ENCODE peak calls at places on chromosomes 1 and 21, in nine cellular contexts. I, M, D, B, H, S, Z, G and Y are unnamed samples.

GRCh38 chr21:38056481-38056880 is 140.2 kb upstream of the KCNJ6 start:
- DNase-seq in I (no peak), S (no peak), H (no peak), G (no peak), Z (no peak), M (no peak), B (no peak), D (no peak), Y (no peak)

GRCh38 chr1:64941466-64942117 is 24.8 kb downstream of the JAK1 start:
- DNase-seq in M (no peak), Z (no peak), S (no peak), G (no peak), I (no peak), B (no peak), D (no peak), H (no peak), Y (no peak)

GRCh38 chr1:225567789-225568188 is 85.1 kb downstream of the ENAH start:
- DNase-seq in D (no peak), I (peak), H (peak), M (no peak), S (no peak), G (no peak), Z (no peak), B (no peak), Y (no peak)

GRCh38 chr1:161940866-161941591 is 82.6 kb downstream of the OLFML2B start:
- DNase-seq in H (no peak), G (no peak), B (peak), M (no peak), D (no peak), I (no peak), Z (no peak), S (no peak), Y (no peak)

GRCh38 chr1:6917067-6917466 is 131.8 kb downstream of the CAMTA1 start:
- DNase-seq in H (no peak), Z (no peak), G (no peak), M (peak), S (no peak), I (no peak), D (no peak), B (no peak), Y (no peak)

GRCh38 chr21:34078915-34079314 is 5.5 kb downstream of the MRPS6 start:
- DNase-seq in I (no peak), S (no peak), B (no peak), Z (no peak), G (no peak), M (no peak), H (no peak), D (no peak), Y (no peak)

GRCh38 chr1:55827350-55827749 is 612.2 kb upstream of the USP24 start:
- DNase-seq in B (peak), M (no peak), S (no peak), H (peak), D (peak), Z (no peak), G (no peak), I (no peak), Y (no peak)

GRCh38 chr1:7319196-7319595 is 451.9 kb upstream of the VAMP3 start:
- DNase-seq in M (no peak), I (no peak), D (no peak), Z (no peak), G (no peak), H (no peak), B (no peak), S (no peak), Y (no peak)

GRCh38 chr1:168913711-168914463 is 184.9 kb upstream of the DPT start:
- DNase-seq in G (no peak), H (no peak), Z (no peak), M (no peak), S (no peak), I (no peak), D (no peak), B (no peak), Y (no peak)

GRCh38 chr21:21715286-21715969 is 717.2 kb downstream of the NCAM2 start:
- DNase-seq in Z (no peak), B (peak), I (peak), D (peak), M (no peak), H (peak), S (no peak), G (no peak), Y (no peak)

GRCh38 chr1:72122099-72122893 is 160.0 kb downstream of the NEGR1 start:
- DNase-seq in S (no peak), M (no peak), I (no peak), G (no peak), D (no peak), Z (no peak), B (peak), H (no peak), Y (no peak)

GRCh38 chr1:30041741-30042437 is 681.5 kb downstream of the MATN1 start:
- DNase-seq in B (no peak), D (no peak), Z (no peak), I (no peak), H (no peak), S (no peak), G (no peak), M (no peak), Y (no peak)

GRCh38 chr1:99003911-99004269 is 771 bp downstream of the PLPPR5 start:
- DNase-seq in B (no peak), M (no peak), D (no peak), G (no peak), Z (no peak), I (no peak), S (no peak), H (no peak), Y (no peak)

GRCh38 chr1:7388488-7389185 is 382.5 kb upstream of the VAMP3 start:
- DNase-seq in H (peak), Z (peak), S (peak), G (peak), I (no peak), D (peak), B (peak), M (peak), Y (peak)

GRCh38 chr21:44800103-44800502 is 1.5 kb downstream of the UBE2G2 start:
- DNase-seq in M (no peak), S (peak), Z (no peak), H (no peak), I (no peak), B (peak), D (peak), G (no peak), Y (no peak)

GRCh38 chr1:104830534-104830933 is 1080.8 kb downstream of the AMY1C start:
- DNase-seq in D (no peak), G (no peak), I (no peak), B (no peak), M (no peak), H (no peak), Z (no peak), S (no peak), Y (no peak)

GRCh38 chr1:92944901-92945747 is 16.1 kb downstream of the DIPK1A start:
- DNase-seq in G (no peak), H (no peak), B (no peak), Z (no peak), M (no peak), I (no peak), S (no peak), D (no peak), Y (no peak)

GRCh38 chr1:162973381-162973795 is 95.8 kb upstream of the RGS4 start:
- DNase-seq in Z (no peak), B (peak), S (no peak), H (peak), M (no peak), I (no peak), D (peak), G (no peak), Y (no peak)